ENCODE peak calls at places on chromosomes 1 and 21, in four cellular contexts. L, J, P and D are unnamed samples.

GRCh38 chr1:58783090-58783992 is 506 bp downstream of the JUN start:
- DNase-seq in L (peak; percentile 39), J (peak; percentile 82), P (peak; percentile 56), D (peak; percentile 61)

GRCh38 chr1:15159166-15159555 is 5.6 kb downstream of the TMEM51 start:
- DNase-seq in L (no peak), J (no peak), P (no peak), D (no peak)

GRCh38 chr1:153566414-153567371 is 1.0 kb upstream of the S100A2 start:
- DNase-seq in L (peak; percentile 99), J (peak; percentile 56), P (peak; percentile 86), D (peak; percentile 71)

GRCh38 chr21:37450385-37451044 is 83.9 kb downstream of the DYRK1A start:
- DNase-seq in L (no peak), J (no peak), P (no peak), D (no peak)

GRCh38 chr1:29960906-29961675 is 724.8 kb downstream of the PTPRU start:
- DNase-seq in L (no peak), J (peak; percentile 89), P (no peak), D (no peak)

GRCh38 chr1:96116707-96117106 is 604.9 kb upstream of the PTBP2 start:
- DNase-seq in L (no peak), J (peak; percentile 22), P (no peak), D (no peak)

GRCh38 chr1:927741-928140 is 4.0 kb downstream of the SAMD11 start:
- DNase-seq in L (no peak), J (no peak), P (no peak), D (no peak)

GRCh38 chr1:7567376-7567775 is 203.7 kb upstream of the VAMP3 start:
- DNase-seq in L (no peak), J (no peak), P (no peak), D (no peak)

GRCh38 chr1:198491028-198491427 is 49.5 kb downstream of the ATP6V1G3 start:
- DNase-seq in L (no peak), J (no peak), P (no peak), D (no peak)

GRCh38 chr1:22969224-22969829 is 3.3 kb downstream of the LACTBL1 start:
- DNase-seq in L (peak; percentile 24), J (no peak), P (peak; percentile 49), D (no peak)

GRCh38 chr1:30478288-30478687 is 245.1 kb downstream of the MATN1 start:
- DNase-seq in L (no peak), J (no peak), P (no peak), D (no peak)

GRCh38 chr1:98793136-98793535 is 131.6 kb downstream of the SNX7 start:
- DNase-seq in L (no peak), J (no peak), P (no peak), D (no peak)

GRCh38 chr1:20470174-20470573 is 15.8 kb downstream of the CAMK2N1 start:
- DNase-seq in L (no peak), J (no peak), P (no peak), D (no peak)

GRCh38 chr1:156337888-156338179 is 258 bp downstream of the CCT3 start:
- DNase-seq in L (no peak), J (no peak), P (no peak), D (no peak)

GRCh38 chr1:61357539-61357938 is 275.2 kb downstream of the NFIA start:
- DNase-seq in L (no peak), J (no peak), P (no peak), D (no peak)

GRCh38 chr1:32716312-32717126 is 13.9 kb upstream of the SYNC start:
- DNase-seq in L (peak; percentile 68), J (peak; percentile 86), P (peak; percentile 100), D (no peak)

GRCh38 chr1:229164836-229165285 is 106.0 kb upstream of the RAB4A start:
- DNase-seq in L (no peak), J (no peak), P (no peak), D (no peak)

GRCh38 chr1:18883636-18884418 is 18.5 kb downstream of the ALDH4A1 start:
- DNase-seq in L (peak; percentile 61), J (peak; percentile 83), P (peak; percentile 52), D (peak; percentile 63)
- TF ChIP-seq CTCF in L (peak; percentile 63), J (peak; percentile 85), P (peak; percentile 88), D (peak; percentile 70)

DNA sequence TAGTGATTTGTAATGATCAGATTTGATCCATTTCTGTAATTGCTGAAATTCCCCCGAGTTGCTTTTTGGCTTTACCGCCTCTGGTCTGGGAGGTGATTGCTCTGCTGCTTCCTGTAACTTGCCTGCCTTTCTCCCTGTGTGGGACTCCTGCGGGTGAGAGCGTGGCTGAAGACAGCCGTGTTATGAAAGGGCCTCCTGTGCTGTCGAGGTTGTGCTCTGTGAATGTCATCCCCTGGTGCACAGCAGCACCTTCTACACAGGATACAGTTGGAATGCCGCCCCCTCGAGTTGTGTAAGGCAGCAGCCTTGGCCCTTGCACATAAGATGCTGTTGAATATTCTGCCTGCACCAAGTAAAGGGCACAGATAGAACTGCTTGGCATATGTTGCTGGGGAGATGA is 5.9 kb downstream of the SOD1 start:
- DNase-seq in L (peak; percentile 23), J (no peak), P (no peak), D (no peak)
- TF ChIP-seq CTCF in L (no peak), J (no peak), P (no peak), D (no peak)

DNA sequence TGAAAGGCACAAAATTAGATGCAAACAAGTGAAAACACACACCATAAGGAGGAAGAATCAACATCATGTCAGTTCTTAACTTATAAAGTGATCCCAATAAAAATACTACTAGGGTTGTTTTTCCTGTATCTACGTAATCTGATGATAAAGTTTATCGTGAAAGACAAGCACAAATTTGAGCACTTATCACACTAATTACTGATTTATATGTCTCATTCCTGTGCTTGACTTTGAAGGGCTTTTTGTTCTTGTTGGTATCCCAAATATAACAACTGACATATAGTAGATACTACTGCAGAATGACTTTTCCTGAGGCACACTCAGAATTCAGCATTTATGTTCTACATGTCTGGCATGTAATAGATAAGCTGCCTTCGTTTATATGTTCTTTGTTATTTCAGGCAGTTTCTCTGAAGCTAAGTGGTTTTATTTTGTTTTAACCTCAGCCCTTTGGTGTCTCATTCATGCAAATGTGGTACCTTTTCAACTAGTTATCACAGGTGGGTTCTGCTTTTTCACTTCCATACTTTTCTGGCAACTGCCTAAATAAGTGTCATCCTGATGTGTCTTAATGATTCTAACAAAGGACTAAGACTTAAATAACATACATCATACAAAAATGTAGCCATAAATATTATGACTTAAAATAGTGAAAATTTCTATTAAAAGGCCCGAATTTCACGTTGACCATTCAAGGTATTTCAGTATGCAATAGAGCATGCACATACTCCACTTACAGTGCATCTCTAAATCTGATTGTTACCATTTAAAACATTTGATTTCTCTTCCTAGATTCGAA is 73.2 kb downstream of the LRRC8C start:
- DNase-seq in L (no peak), J (no peak), P (no peak), D (no peak)
- TF ChIP-seq CTCF in L (no peak), J (no peak), P (no peak), D (no peak)

GRCh38 chr1:177172331-177172730 is 1.6 kb downstream of the BRINP2 start:
- DNase-seq in L (no peak), J (no peak), P (no peak), D (no peak)
- TF ChIP-seq CTCF in L (no peak), J (no peak), P (no peak), D (no peak)

GRCh38 chr1:24744911-24745710 is at the start of gene CLIC4:
- DNase-seq in L (peak; percentile 98), J (peak; percentile 100), P (peak; percentile 100), D (peak; percentile 99)
- TF ChIP-seq CTCF in L (no peak), J (no peak), P (no peak), D (no peak)

DNA sequence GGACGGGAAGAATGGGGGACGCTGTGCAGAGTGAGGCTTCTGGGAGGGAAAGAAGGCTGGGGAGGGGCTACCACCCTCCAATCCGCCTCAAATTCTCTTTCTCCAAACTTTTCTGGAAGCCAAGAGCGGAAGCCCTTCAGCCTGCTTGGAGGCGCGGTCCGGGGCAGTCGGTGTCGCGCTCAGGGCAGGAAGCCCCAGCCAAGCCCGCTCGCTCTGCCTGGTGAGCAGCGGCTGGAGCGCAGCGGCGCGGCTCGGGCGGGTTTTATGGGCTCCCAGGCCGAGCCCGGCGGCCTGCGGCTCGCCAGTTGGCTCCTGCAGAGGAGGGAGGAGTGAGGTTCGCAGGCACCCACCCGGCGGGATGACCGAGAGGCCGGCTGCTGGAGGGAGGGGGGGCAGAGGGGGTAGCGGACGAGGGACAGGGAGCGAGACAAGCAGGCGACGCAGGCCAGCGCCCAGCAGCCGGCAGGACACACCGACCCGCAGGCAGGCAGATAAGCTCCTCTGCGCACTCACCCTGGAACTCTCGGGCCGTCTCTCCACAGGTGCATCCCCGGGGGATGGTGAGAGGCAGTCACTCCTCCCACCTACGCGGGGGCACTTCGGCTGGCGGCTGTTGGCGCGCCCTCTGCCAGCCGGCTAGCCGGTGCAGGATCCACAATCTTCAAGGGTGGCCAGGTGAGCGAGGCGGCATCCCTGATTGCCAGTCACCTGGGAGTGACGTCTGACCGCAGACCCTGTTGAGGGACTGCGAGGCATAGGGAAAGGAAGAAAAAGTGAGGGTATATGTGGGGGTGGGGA is at the start of gene AVPR1B:
- DNase-seq in L (peak; percentile 10), J (peak; percentile 75), P (peak; percentile 25), D (peak; percentile 49)
- TF ChIP-seq CTCF in L (peak; percentile 6), J (peak; percentile 39), P (no peak), D (no peak)

GRCh38 chr1:212401838-212402582 is 12.7 kb downstream of the PACC1 start:
- DNase-seq in L (peak; percentile 49), J (no peak), P (no peak), D (no peak)
- TF ChIP-seq CTCF in L (no peak), J (no peak), P (no peak), D (no peak)